ENCODE peak calls at places on chromosomes 12 and 14, in five cellular contexts. B is ovary; K is CD8-positive, alpha-beta T cell; H is cardiac muscle cell; S is astrocyte. G is an unnamed sample. For H3K4me1, the result is how much of the 10 kb centered on the place peaks cover.

GRCh38 chr14:81450100-81450531 is 50.0 kb upstream of the STON2 start:
- DNase-seq in B (peak), K (no peak), H (no peak), S (peak), G (no peak)

GRCh38 chr14:52370406-52370911 is 56.3 kb downstream of the PTGER2 start:
- DNase-seq in B (no peak), K (no peak), H (no peak), S (no peak), G (no peak)

GRCh38 chr12:18141583-18141982 is 51.6 kb upstream of the RERGL start:
- DNase-seq in B (no peak), K (no peak), H (no peak), S (peak), G (no peak)

GRCh38 chr12:48119834-48120195 is 651 bp downstream of the PFKM start:
- DNase-seq in B (no peak), K (no peak), H (peak), S (peak), G (no peak)

GRCh38 chr12:57965766-57966165 is 24.4 kb downstream of the ATP23 start:
- DNase-seq in B (no peak), K (no peak), H (no peak), S (no peak), G (no peak)

GRCh38 chr12:117027251-117028086 is 71.7 kb downstream of the TESC start:
- DNase-seq in B (no peak), K (no peak), H (no peak), S (no peak), G (no peak)

GRCh38 chr12:45503887-45504286 is 225.6 kb upstream of the ARID2 start:
- DNase-seq in B (no peak), K (no peak), H (no peak), S (peak), G (no peak)

GRCh38 chr12:27463826-27464554 is 17.5 kb downstream of the SMCO2 start:
- DNase-seq in B (peak), K (no peak), H (no peak), S (peak), G (no peak)

GRCh38 chr14:50924848-50925247 is 19.4 kb downstream of the PYGL start:
- DNase-seq in B (no peak), K (no peak), H (no peak), S (no peak), G (no peak)

GRCh38 chr12:57214398-57214781 is 2.2 kb upstream of the NXPH4 start:
- DNase-seq in B (peak), K (peak), H (peak), S (no peak), G (peak)

GRCh38 chr14:96574171-96574632 is 72.0 kb downstream of the PAPOLA start:
- DNase-seq in B (no peak), K (no peak), H (no peak), S (no peak), G (no peak)

GRCh38 chr14:74508292-74508731 is 14.7 kb downstream of the ISCA2 start:
- DNase-seq in B (no peak), K (no peak), H (peak), S (no peak), G (no peak)

GRCh38 chr14:32512813-32513212 is 183.7 kb downstream of the AKAP6 start:
- DNase-seq in B (no peak), K (no peak), H (no peak), S (no peak), G (no peak)

GRCh38 chr14:51564986-51565604 is 86.6 kb upstream of the FRMD6 start:
- DNase-seq in B (no peak), K (no peak), H (no peak), S (no peak), G (no peak)

GRCh38 chr14:51501746-51502145 is 150.0 kb upstream of the FRMD6 start:
- DNase-seq in B (no peak), K (no peak), H (no peak), S (no peak), G (no peak)

GRCh38 chr14:65783576-65783975 is 371.0 kb downstream of the FUT8 start:
- DNase-seq in B (no peak), K (no peak), H (no peak), S (peak), G (no peak)

GRCh38 chr12:17215754-17216153 is 609.8 kb upstream of the LMO3 start:
- DNase-seq in B (no peak), K (no peak), H (no peak), S (no peak), G (no peak)

GRCh38 chr12:5588231-5588995 is 156.5 kb downstream of the NTF3 start:
- DNase-seq in B (no peak), K (no peak), H (no peak), S (no peak), G (no peak)

GRCh38 chr14:90093942-90094595 is 32.3 kb downstream of the KCNK13 start:
- DNase-seq in B (no peak), K (no peak), H (no peak), S (peak), G (no peak)

GRCh38 chr12:67593871-67594330 is 54.6 kb upstream of the DYRK2 start:
- DNase-seq in B (no peak), K (no peak), H (peak), S (no peak), G (no peak)

GRCh38 chr12:54595471-54595870 is 7.0 kb upstream of the PPP1R1A start:
- DNase-seq in B (no peak), K (no peak), H (no peak), S (no peak), G (no peak)

GRCh38 chr12:38508246-38508645 is 191.7 kb downstream of the ALG10B start:
- DNase-seq in B (no peak), K (no peak), H (no peak), S (no peak), G (no peak)

GRCh38 chr14:99838555-99839193 is 45.5 kb downstream of the EML1 start:
- DNase-seq in B (no peak), K (no peak), H (peak), S (peak), G (no peak)

GRCh38 chr14:65772901-65773574 is 360.5 kb downstream of the FUT8 start:
- DNase-seq in B (no peak), K (no peak), H (no peak), S (peak), G (no peak)

GRCh38 chr12:124786065-124786964 is 77.3 kb downstream of the SCARB1 start:
- DNase-seq in B (no peak), K (no peak), H (peak), S (peak), G (no peak)

GRCh38 chr14:55450539-55450938 is 10.1 kb upstream of the TBPL2 start:
- DNase-seq in B (no peak), K (no peak), H (no peak), S (no peak), G (no peak)

DNA sequence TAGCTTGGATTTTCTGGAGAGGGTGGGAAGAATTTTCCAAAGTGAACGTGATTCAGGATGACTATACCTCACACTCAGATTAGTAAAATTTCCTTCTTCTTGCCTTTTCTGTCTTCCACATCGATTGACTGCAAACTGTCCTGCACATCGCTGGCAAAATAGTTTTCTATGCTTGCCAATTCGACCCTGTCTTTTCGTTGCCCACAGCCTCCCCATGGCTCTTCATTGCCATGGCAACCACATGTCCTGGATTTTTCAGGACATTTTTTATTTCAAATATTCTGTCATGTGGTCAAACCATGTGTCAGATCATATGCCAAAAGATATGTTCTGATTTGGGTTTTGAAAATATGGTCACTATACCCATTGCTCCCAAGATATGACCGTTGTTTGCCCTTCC is 46.9 kb upstream of the OTX2 start:
- DNase-seq in B (no peak), K (no peak), H (no peak), S (no peak), G (no peak)
- H3K4me1 ChIP-seq in B (under half), K (under half), H (under half), S (under half), G (under half)

DNA sequence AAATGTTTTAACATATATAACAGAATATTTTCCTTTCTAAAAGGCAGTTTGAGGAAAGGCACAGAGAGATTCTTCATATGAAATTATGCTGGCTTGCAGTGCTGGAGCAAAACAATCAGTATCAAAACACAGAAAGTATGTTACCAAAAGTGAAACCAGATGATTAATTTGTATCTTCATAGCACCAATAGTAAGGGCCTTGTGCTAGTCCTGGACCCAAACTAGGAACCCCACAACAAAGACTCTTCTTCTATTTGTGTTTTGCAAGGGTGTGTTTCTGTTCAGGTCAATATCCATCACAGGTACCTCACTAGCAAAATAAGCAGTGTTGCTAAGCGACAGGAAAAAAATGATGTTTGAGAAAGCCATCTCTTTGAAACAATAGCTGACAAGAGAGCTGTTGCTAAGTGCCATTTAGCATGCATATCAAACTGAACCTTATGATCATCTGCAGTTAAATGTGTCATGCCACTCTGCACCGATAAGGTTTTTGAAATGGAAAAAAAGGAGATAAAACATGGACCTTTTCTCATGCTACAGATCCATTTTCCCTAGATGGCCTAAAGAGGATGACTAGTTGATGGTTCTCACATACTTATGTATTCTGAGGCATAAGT is 196.2 kb upstream of the ALG10 start:
- DNase-seq in B (no peak), K (no peak), H (no peak), S (no peak), G (no peak)
- H3K27ac ChIP-seq in B (no peak), K (no peak), H (no peak), S (no peak), G (no peak)

GRCh38 chr12:19168634-19169033 is 39.1 kb downstream of the PLEKHA5 start:
- DNase-seq in B (no peak), K (no peak), H (no peak), S (no peak), G (no peak)
- H3K4me1 ChIP-seq in B (under half), K (under half), H (half or more), S (under half), G (under half)

GRCh38 chr12:120142231-120142877 is 25.8 kb upstream of the RAB35 start:
- DNase-seq in B (no peak), K (no peak), H (no peak), S (no peak), G (no peak)
- H3K27ac ChIP-seq in B (no peak), K (no peak), H (no peak), S (peak), G (no peak)

DNA sequence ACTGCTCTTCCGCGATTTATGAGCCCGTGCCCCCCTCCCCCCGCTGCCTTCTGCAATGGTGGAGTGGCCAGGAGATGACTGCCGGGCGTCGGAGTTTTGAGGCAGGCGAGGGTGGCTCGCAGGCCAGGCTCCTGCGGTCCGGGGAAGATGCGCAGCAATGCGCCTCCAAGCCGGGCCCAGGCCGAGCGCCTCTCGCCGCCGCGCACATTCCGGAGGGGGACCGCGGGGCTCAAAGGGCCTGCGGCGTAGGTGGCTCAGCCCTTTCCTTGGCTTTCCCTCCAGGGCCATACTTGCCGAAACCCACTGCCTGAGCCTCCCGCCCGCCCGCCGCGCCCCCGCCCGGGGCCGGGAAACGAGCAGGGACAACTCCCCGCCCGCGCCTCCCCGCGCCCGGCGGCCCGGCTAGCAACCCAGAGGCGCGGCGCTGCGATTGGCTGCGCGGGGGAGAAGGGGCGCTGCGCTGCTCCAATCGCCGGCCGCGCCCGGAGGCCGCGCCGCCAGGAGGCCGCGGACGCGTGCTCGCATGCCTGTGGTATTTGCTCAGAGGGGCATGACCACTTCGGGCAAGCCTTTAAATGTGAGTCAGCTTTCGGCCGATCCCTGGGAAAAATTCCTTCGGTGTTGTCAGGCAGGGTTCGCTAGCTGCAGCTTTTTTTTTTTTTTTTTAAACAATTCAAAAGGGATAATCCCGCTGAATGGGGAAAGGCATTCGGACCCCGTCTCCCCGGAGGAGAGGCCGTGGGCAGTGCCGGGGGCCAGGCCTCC is 157.9 kb upstream of the PARP11 start:
- DNase-seq in B (peak), K (peak), H (peak), S (peak), G (peak)
- H3K4me1 ChIP-seq in B (under half), K (under half), H (under half), S (under half), G (under half)

GRCh38 chr14:92217956-92218355 is 96.2 kb downstream of the CPSF2 start:
- DNase-seq in B (no peak), K (no peak), H (no peak), S (no peak), G (no peak)
- H3K27ac ChIP-seq in B (no peak), K (no peak), H (no peak), S (no peak), G (no peak)

DNA sequence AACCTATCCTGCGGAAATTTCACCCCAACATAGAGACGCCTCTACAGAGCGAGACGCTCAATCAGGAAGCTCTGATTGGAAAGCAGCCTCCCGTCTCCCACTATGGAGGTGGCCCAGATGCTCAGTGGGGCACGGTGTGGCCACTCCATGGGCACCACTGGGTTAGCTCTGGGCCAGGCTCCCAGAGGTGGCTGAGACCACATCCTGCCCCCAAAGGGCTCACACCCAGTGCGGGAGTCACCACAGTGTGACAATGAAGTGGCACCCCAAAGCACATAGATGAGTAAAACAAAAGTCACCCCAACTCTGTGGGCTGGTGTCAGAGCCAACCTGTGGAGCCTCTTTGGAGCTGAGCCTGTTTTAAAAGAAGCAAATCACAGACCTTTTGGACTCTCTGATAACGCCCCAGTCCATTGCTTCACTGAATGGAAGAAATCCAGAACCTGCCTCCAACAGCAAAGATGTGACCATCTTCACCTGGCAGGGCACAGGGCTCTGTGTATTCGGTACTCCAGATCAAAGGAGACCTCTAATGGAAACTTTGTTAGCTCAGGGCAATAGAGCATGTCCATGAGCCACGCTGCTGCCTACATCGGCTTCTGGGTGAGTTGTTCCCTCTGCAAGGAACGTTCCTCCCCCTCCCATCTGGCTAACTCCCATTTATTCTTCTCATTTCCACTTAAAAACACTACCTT is 19.6 kb downstream of the CLMN start:
- DNase-seq in B (no peak), K (no peak), H (no peak), S (no peak), G (no peak)
- H3K4me1 ChIP-seq in B (under half), K (under half), H (under half), S (under half), G (under half)

GRCh38 chr12:51975196-51975595 is 23.7 kb downstream of the ACVR1B start:
- DNase-seq in B (no peak), K (no peak), H (no peak), S (no peak), G (no peak)
- H3K27ac ChIP-seq in B (no peak), K (no peak), H (no peak), S (no peak), G (no peak)

DNA sequence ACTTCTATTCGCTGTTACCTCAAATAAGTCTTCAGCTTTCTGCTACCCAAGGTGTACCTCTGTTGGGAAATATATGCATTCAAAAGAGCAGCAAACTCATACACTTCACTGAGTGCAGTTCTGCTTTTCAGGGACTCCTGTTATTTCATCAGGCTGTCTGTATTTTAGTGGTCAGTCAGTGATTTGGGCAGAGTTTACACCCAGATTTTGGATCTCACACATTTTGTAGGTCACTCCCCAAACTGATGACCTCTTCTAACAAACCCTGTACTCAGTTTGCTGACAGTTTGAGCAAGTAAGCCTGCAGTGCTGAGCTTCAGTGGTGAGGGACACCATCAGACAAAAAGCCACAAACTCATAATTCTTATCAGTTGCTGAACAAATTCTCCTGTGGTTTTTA is 8.2 kb upstream of the WASHC4 start:
- DNase-seq in B (no peak), K (no peak), H (no peak), S (no peak), G (no peak)
- H3K4me1 ChIP-seq in B (under half), K (under half), H (under half), S (under half), G (under half)

DNA sequence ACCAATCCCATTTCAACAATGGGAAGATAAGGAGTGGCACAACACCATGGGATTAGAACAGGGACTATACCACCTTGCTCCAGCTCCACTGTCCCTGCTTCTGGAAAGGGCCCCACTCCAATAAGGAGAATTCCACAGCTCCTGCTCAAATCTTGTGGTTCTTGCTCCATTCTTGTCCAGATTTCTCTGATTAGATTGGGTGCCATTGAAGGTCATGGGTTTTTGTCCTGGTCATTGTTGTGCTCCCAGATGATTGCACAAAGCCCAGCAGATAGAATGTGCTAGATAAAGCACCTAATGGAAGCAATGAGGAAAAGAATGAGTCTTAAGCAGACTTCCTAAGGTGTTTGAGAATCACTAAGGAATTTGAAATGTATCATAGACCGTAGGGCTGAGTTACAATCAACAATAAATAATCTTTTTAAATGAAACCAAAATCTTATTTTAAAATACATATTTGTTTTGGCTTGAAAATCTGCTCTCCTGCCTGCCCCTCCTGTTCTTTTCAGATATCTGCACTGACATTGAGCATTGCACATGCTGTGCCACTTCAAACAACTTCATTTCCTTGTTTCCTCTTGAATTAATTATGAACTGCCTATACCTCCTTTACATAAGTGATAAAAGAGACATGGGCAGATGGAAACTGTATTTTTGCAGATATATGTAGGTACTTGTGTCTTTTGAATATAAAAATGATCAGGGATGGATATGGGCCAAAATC is 115.9 kb downstream of the FGD4 start:
- DNase-seq in B (no peak), K (no peak), H (no peak), S (no peak), G (no peak)
- H3K27ac ChIP-seq in B (no peak), K (no peak), H (no peak), S (no peak), G (no peak)

G was measured in naive thymus-derived CD4-positive, alpha-beta T cell.